ENCODE peak calls at places on chromosomes 7 and 10, in ten cellular contexts. W, A, C, J, Q, Y, K, L, I and V are unnamed samples.

GRCh38 chr7:32536585-32536984 is 41.3 kb downstream of the AVL9 start:
- DNase-seq in W (peak), A (no peak), C (peak), J (peak), Q (no peak), Y (no peak), K (no peak), L (no peak), I (peak), V (no peak)

GRCh38 chr10:22693860-22694259 is 20.5 kb downstream of the PIP4K2A start:
- DNase-seq in W (no peak), A (no peak), C (no peak), J (no peak), Q (no peak), Y (no peak), K (no peak), L (no peak), I (no peak), V (no peak)

GRCh38 chr7:135774284-135774683 is 25.7 kb upstream of the FAM180A start:
- DNase-seq in W (peak), A (no peak), C (peak), J (peak), Q (no peak), Y (peak), K (no peak), L (peak), I (no peak), V (no peak)

GRCh38 chr10:117365612-117366011 is 9.6 kb downstream of the PDZD8 start:
- DNase-seq in W (no peak), A (no peak), C (no peak), J (no peak), Q (no peak), Y (peak), K (no peak), L (no peak), I (peak), V (no peak)

GRCh38 chr10:82934429-82934828 is 1059.4 kb downstream of the NRG3 start:
- DNase-seq in W (no peak), A (no peak), C (no peak), J (no peak), Q (no peak), Y (no peak), K (no peak), L (no peak), I (no peak), V (no peak)

GRCh38 chr10:70774810-70775678 is 10.1 kb downstream of the TBATA start:
- DNase-seq in W (peak), A (no peak), C (no peak), J (no peak), Q (peak), Y (no peak), K (no peak), L (peak), I (no peak), V (no peak)

GRCh38 chr10:97060441-97061084 is 125.2 kb downstream of the SLIT1 start:
- DNase-seq in W (no peak), A (no peak), C (no peak), J (peak), Q (no peak), Y (no peak), K (no peak), L (no peak), I (no peak), V (no peak)

GRCh38 chr10:131928248-131929095 is 27.7 kb downstream of the PPP2R2D start:
- DNase-seq in W (no peak), A (no peak), C (peak), J (peak), Q (no peak), Y (no peak), K (no peak), L (no peak), I (no peak), V (no peak)

GRCh38 chr7:122132341-122132740 is 11.7 kb downstream of the AASS start:
- DNase-seq in W (no peak), A (no peak), C (peak), J (peak), Q (no peak), Y (no peak), K (no peak), L (no peak), I (no peak), V (no peak)

GRCh38 chr7:73872056-73872908 is 11.3 kb downstream of the TMEM270 start:
- DNase-seq in W (no peak), A (no peak), C (no peak), J (no peak), Q (no peak), Y (no peak), K (no peak), L (no peak), I (no peak), V (no peak)

GRCh38 chr10:72691470-72692056 is 380 bp upstream of the MCU start:
- DNase-seq in W (peak), A (no peak), C (peak), J (peak), Q (no peak), Y (no peak), K (no peak), L (no peak), I (no peak), V (no peak)

GRCh38 chr7:39186131-39186530 is 208.4 kb downstream of the POU6F2 start:
- DNase-seq in W (no peak), A (no peak), C (no peak), J (no peak), Q (no peak), Y (no peak), K (no peak), L (no peak), I (no peak), V (no peak)

GRCh38 chr10:88254091-88254490 is 329.0 kb downstream of the RNLS start:
- DNase-seq in W (peak), A (no peak), C (peak), J (peak), Q (no peak), Y (no peak), K (no peak), L (no peak), I (peak), V (no peak)

GRCh38 chr7:158827411-158828342 is 1.6 kb downstream of the ESYT2 start:
- DNase-seq in W (no peak), A (no peak), C (peak), J (peak), Q (no peak), Y (no peak), K (no peak), L (no peak), I (no peak), V (no peak)

GRCh38 chr7:44325181-44325671 is at the start of gene CAMK2B:
- DNase-seq in W (no peak), A (no peak), C (no peak), J (no peak), Q (no peak), Y (no peak), K (peak), L (no peak), I (no peak), V (no peak)

GRCh38 chr7:111324228-111324627 is 233.3 kb downstream of the LRRN3 start:
- DNase-seq in W (no peak), A (no peak), C (no peak), J (no peak), Q (no peak), Y (no peak), K (no peak), L (no peak), I (no peak), V (no peak)

GRCh38 chr10:73771722-73772279 is 10.0 kb upstream of the CHCHD1 start:
- DNase-seq in W (peak), A (peak), C (no peak), J (peak), Q (peak), Y (peak), K (peak), L (peak), I (peak), V (peak)

GRCh38 chr7:44750921-44751571 is 2.4 kb downstream of the ZMIZ2 start:
- DNase-seq in W (no peak), A (no peak), C (no peak), J (peak), Q (no peak), Y (peak), K (no peak), L (no peak), I (peak), V (no peak)

GRCh38 chr10:117217196-117217761 is 20.0 kb downstream of the KCNK18 start:
- DNase-seq in W (no peak), A (peak), C (no peak), J (no peak), Q (no peak), Y (peak), K (no peak), L (peak), I (peak), V (peak)

GRCh38 chr10:34565934-34566333 is 249.2 kb downstream of the PARD3 start:
- DNase-seq in W (no peak), A (no peak), C (peak), J (peak), Q (no peak), Y (no peak), K (no peak), L (no peak), I (no peak), V (no peak)

GRCh38 chr7:37446371-37446770 is 2.3 kb downstream of the ELMO1 start:
- DNase-seq in W (no peak), A (no peak), C (no peak), J (no peak), Q (no peak), Y (no peak), K (no peak), L (no peak), I (no peak), V (no peak)

GRCh38 chr7:28509256-28510021 is 97.1 kb downstream of the CREB5 start:
- DNase-seq in W (no peak), A (no peak), C (peak), J (no peak), Q (peak), Y (no peak), K (no peak), L (no peak), I (no peak), V (no peak)

GRCh38 chr10:30784521-30784895 is 155.0 kb upstream of the LYZL2 start:
- DNase-seq in W (no peak), A (no peak), C (peak), J (peak), Q (no peak), Y (no peak), K (no peak), L (no peak), I (no peak), V (no peak)

GRCh38 chr10:20760450-20760849 is 136.7 kb downstream of the NEBL start:
- DNase-seq in W (no peak), A (no peak), C (no peak), J (no peak), Q (no peak), Y (no peak), K (no peak), L (no peak), I (no peak), V (no peak)

GRCh38 chr7:151660141-151660540 is 140.4 kb upstream of the RHEB start:
- DNase-seq in W (no peak), A (no peak), C (peak), J (peak), Q (no peak), Y (no peak), K (no peak), L (no peak), I (no peak), V (no peak)

GRCh38 chr10:130215918-130216205 is 79.7 kb downstream of the GLRX3 start:
- DNase-seq in W (no peak), A (no peak), C (no peak), J (no peak), Q (no peak), Y (no peak), K (no peak), L (no peak), I (no peak), V (no peak)

GRCh38 chr7:48244902-48245301 is 73.6 kb downstream of the ABCA13 start:
- DNase-seq in W (no peak), A (no peak), C (peak), J (peak), Q (no peak), Y (no peak), K (no peak), L (no peak), I (peak), V (no peak)

GRCh38 chr10:78292987-78293865 is 259.6 kb downstream of the RPS24 start:
- DNase-seq in W (no peak), A (peak), C (peak), J (peak), Q (no peak), Y (no peak), K (peak), L (no peak), I (no peak), V (no peak)

GRCh38 chr7:45161138-45161537 is 3.5 kb downstream of the RAMP3 start:
- DNase-seq in W (no peak), A (no peak), C (no peak), J (no peak), Q (no peak), Y (no peak), K (no peak), L (no peak), I (no peak), V (no peak)

GRCh38 chr7:148709019-148709418 is 10.3 kb downstream of the CUL1 start:
- DNase-seq in W (no peak), A (no peak), C (no peak), J (no peak), Q (no peak), Y (no peak), K (no peak), L (no peak), I (no peak), V (no peak)

GRCh38 chr7:6556196-6556595 is 4.9 kb upstream of the GRID2IP start:
- DNase-seq in W (no peak), A (peak), C (no peak), J (no peak), Q (no peak), Y (peak), K (no peak), L (no peak), I (peak), V (no peak)

GRCh38 chr7:36207451-36208291 is 54.6 kb downstream of the EEPD1 start:
- DNase-seq in W (peak), A (no peak), C (peak), J (peak), Q (peak), Y (peak), K (no peak), L (no peak), I (peak), V (no peak)

GRCh38 chr7:63927261-63927660 is 71.4 kb upstream of the ZNF722 start:
- DNase-seq in W (no peak), A (no peak), C (no peak), J (no peak), Q (no peak), Y (no peak), K (no peak), L (no peak), I (no peak), V (no peak)

GRCh38 chr7:126569402-126569801 is 683.3 kb downstream of the GRM8 start:
- DNase-seq in W (no peak), A (no peak), C (peak), J (no peak), Q (no peak), Y (no peak), K (no peak), L (no peak), I (no peak), V (no peak)

DNA sequence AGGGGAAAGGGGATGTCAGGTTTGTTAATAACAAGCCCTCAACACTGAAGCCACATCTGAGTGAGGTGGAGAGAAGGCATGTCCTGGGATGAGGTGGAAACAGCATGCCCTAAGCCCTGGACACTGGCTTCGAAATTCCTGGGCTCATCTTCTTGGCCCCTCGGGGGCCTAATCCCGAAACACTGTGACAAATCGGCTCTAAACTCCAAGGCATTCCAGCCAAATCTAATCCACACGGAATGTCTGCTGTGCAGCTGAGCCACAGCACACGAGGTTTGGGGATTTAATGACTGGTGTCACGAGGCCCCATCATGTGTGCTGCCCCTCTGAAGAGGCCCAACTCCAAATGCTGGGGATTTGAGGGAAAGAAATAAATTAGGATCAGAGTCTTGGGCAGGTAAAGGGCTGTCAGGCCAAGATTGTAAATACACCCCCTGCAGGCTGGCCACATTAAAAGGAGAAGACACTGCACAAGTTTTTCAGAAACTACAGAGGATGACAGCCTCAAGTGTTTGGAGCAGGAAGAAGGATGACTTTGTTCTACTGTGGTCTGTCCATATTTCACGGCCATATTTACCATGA is 83.0 kb upstream of the FGFR2 start:
- DNase-seq in W (no peak), A (no peak), C (no peak), J (no peak), Q (no peak), Y (no peak), K (no peak), L (no peak), I (no peak), V (no peak)
- TF ChIP-seq CTCF in W (no peak), A (no peak), C (no peak), J (no peak), Q (no peak), Y (no peak), K (no peak), L (no peak), I (no peak), V (no peak)

DNA sequence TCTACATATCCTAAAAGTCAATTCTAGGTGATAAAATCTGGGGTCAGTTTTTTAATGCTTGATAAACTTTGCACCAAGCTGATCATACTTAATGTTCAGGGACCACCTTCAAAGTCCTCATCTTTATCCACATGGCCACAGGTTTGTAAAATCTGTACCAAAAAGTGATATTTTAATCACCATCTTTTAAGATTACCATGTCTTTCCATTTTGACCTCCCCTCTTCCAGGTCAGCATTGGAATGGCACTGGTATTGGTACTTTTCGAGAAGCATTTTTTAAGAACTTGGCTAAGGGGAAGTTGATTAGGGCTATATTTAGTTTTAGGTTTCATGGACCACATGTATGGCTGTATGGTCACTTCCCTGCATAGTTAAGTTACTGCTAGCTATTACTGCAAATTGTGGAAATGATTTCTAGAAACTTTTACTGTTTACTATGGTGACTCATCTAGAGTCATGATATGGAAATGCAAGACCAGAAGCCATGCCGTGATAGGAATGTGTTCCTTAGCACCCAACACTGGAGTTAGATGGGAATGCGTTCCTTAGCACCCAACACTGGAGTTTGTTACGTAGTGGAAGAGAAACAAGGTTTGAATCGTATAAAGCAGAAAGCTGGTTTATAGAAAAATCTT is 50.8 kb upstream of the ABLIM1 start:
- DNase-seq in W (peak), A (no peak), C (peak), J (peak), Q (no peak), Y (no peak), K (no peak), L (no peak), I (no peak), V (no peak)
- TF ChIP-seq CTCF in W (no peak), A (no peak), C (no peak), J (no peak), Q (no peak), Y (no peak), K (no peak), L (no peak), I (no peak), V (no peak)

DNA sequence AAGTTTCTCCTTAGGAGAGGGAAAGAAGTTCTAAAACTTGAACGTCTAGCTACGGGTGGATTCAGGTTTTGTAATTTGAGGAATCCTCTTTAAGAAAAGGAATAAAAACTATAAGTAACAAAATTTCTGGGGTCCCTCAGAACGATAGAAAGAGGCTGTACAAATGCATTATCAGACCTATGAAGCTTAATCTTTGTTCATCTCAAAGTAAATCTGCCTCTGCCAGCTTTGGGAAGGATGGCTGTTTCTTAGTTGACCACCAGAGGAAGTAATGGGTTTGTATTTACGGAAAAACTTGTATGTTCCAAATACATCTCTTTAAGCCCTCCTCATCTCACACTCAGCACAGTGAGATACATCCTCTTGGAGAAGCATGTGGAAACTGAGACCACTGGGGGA is 864 bp downstream of the PSTK start:
- DNase-seq in W (peak), A (no peak), C (peak), J (peak), Q (no peak), Y (no peak), K (no peak), L (no peak), I (peak), V (no peak)
- TF ChIP-seq CTCF in W (peak), A (no peak), C (peak), J (peak), Q (peak), Y (peak), K (peak), L (no peak), I (peak), V (peak)

GRCh38 chr7:55423277-55423711 is 58.2 kb downstream of the LANCL2 start:
- DNase-seq in W (no peak), A (no peak), C (peak), J (peak), Q (no peak), Y (no peak), K (no peak), L (no peak), I (no peak), V (no peak)
- TF ChIP-seq CTCF in W (no peak), A (no peak), C (peak), J (peak), Q (no peak), Y (no peak), K (no peak), L (no peak), I (no peak), V (no peak)

GRCh38 chr10:46229144-46229563 is 57.6 kb upstream of the ANTXRL start:
- DNase-seq in W (no peak), A (peak), C (no peak), J (no peak), Q (no peak), Y (peak), K (peak), L (peak), I (peak), V (peak)
- TF ChIP-seq CTCF in W (no peak), A (peak), C (peak), J (peak), Q (peak), Y (peak), K (peak), L (peak), I (peak), V (peak)

GRCh38 chr7:138865843-138866242 is 67.8 kb upstream of the ATP6V0A4 start:
- DNase-seq in W (peak), A (peak), C (no peak), J (no peak), Q (no peak), Y (no peak), K (no peak), L (no peak), I (peak), V (no peak)
- TF ChIP-seq CTCF in W (no peak), A (peak), C (peak), J (peak), Q (peak), Y (no peak), K (no peak), L (no peak), I (peak), V (peak)